ENCODE peak calls at places on chromosomes 2 and 18, in four cellular contexts. N, Y, G and H are unnamed samples.

GRCh38 chr2:101310591-101311389 is 2.3 kb upstream of the RNF149 start:
- ATAC-seq in N (no peak), Y (no peak), G (no peak), H (no peak)

GRCh38 chr2:232635820-232636219 is 2.4 kb downstream of the EFHD1 start:
- ATAC-seq in N (no peak), Y (no peak), G (no peak), H (no peak)

GRCh38 chr18:34710430-34711386 is 610 bp downstream of the DTNA start:
- ATAC-seq in N (no peak), Y (no peak), G (no peak), H (no peak)

GRCh38 chr2:46978696-46979095 is 63.1 kb upstream of the MCFD2 start:
- ATAC-seq in N (no peak), Y (peak), G (no peak), H (peak)

GRCh38 chr2:202757339-202757738 is 114.2 kb downstream of the ICA1L start:
- ATAC-seq in N (no peak), Y (no peak), G (no peak), H (no peak)

GRCh38 chr2:101745711-101746694 is 48.5 kb downstream of the MAP4K4 start:
- ATAC-seq in N (peak), Y (no peak), G (no peak), H (peak)

GRCh38 chr2:23513245-23513880 is 128.4 kb downstream of the KLHL29 start:
- ATAC-seq in N (no peak), Y (no peak), G (no peak), H (no peak)

GRCh38 chr2:86464654-86465053 is 23.5 kb downstream of the KDM3A start:
- ATAC-seq in N (no peak), Y (peak), G (no peak), H (peak)

GRCh38 chr2:230434677-230435324 is 18.8 kb downstream of the SP100 start:
- ATAC-seq in N (no peak), Y (no peak), G (no peak), H (peak)